ENCODE peak calls at places on chromosomes 11 and 22, in six cellular contexts. Z is GM12878, X is GM12891, B is HepG2, U is H1, Y is K562. L is an unnamed sample.

GRCh38 chr11:96267001-96267489 is 76.0 kb downstream of the MAML2 start:
- DNase-seq in Z (no peak), X (no peak), B (no peak), U (no peak), Y (no peak), L (no peak)

GRCh38 chr11:64285885-64286800 is 495 bp downstream of the GPR137 start:
- DNase-seq in Z (no peak), X (no peak), B (no peak), U (peak), Y (no peak), L (no peak)

GRCh38 chr22:29704528-29705285 is 15.1 kb upstream of the CABP7 start:
- DNase-seq in Z (no peak), X (no peak), B (peak), U (no peak), Y (no peak), L (no peak)

GRCh38 chr11:65069217-65069616 is 10.9 kb upstream of the NAALADL1 start:
- DNase-seq in Z (no peak), X (no peak), B (peak), U (no peak), Y (no peak), L (no peak)

GRCh38 chr11:99781074-99781473 is 760.3 kb downstream of the CNTN5 start:
- DNase-seq in Z (no peak), X (no peak), B (no peak), U (no peak), Y (no peak), L (no peak)

GRCh38 chr11:24965780-24966179 is 468.9 kb downstream of the LUZP2 start:
- DNase-seq in Z (no peak), X (no peak), B (no peak), U (no peak), Y (no peak), L (no peak)

GRCh38 chr11:43138621-43139140 is 173.1 kb upstream of the API5 start:
- DNase-seq in Z (no peak), X (no peak), B (no peak), U (no peak), Y (no peak), L (no peak)

GRCh38 chr11:12148466-12148865 is 38.1 kb downstream of the MICAL2 start:
- DNase-seq in Z (no peak), X (no peak), B (no peak), U (no peak), Y (no peak), L (no peak)

GRCh38 chr11:108617055-108617454 is 23.5 kb upstream of the EXPH5 start:
- DNase-seq in Z (no peak), X (no peak), B (no peak), U (no peak), Y (no peak), L (no peak)

GRCh38 chr11:44617671-44618461 is 52.4 kb downstream of the CD82 start:
- DNase-seq in Z (no peak), X (no peak), B (no peak), U (no peak), Y (no peak), L (no peak)

GRCh38 chr11:83037877-83038276 is 33.8 kb downstream of the RAB30 start:
- DNase-seq in Z (no peak), X (no peak), B (no peak), U (no peak), Y (no peak), L (no peak)

GRCh38 chr22:20488946-20489345 is 6.6 kb downstream of the KLHL22 start:
- DNase-seq in Z (no peak), X (no peak), B (no peak), U (peak), Y (no peak), L (no peak)

GRCh38 chr11:13140028-13140870 is 131.1 kb downstream of the RASSF10 start:
- DNase-seq in Z (peak), X (no peak), B (peak), U (no peak), Y (no peak), L (no peak)

GRCh38 chr11:111443640-111444039 is 64.6 kb upstream of the POU2AF1 start:
- DNase-seq in Z (no peak), X (no peak), B (no peak), U (no peak), Y (no peak), L (no peak)

GRCh38 chr11:15562230-15562629 is 447.5 kb downstream of the INSC start:
- DNase-seq in Z (no peak), X (no peak), B (no peak), U (no peak), Y (no peak), L (no peak)

GRCh38 chr11:46436113-46436512 is 44.5 kb upstream of the CHRM4 start:
- DNase-seq in Z (no peak), X (no peak), B (no peak), U (no peak), Y (no peak), L (no peak)

GRCh38 chr11:119863236-119863635 is 134.2 kb upstream of the NECTIN1 start:
- DNase-seq in Z (no peak), X (no peak), B (no peak), U (no peak), Y (no peak), L (no peak)

GRCh38 chr22:24894998-24895397 is 51.5 kb downstream of the LHFPL7 start:
- DNase-seq in Z (no peak), X (no peak), B (peak), U (no peak), Y (no peak), L (no peak)

GRCh38 chr11:45847908-45848316 is 637 bp downstream of the CRY2 start:
- DNase-seq in Z (no peak), X (no peak), B (peak), U (no peak), Y (peak), L (no peak)

GRCh38 chr11:75214411-75214821 is 26.2 kb upstream of the TPBGL start:
- DNase-seq in Z (peak), X (no peak), B (peak), U (peak), Y (peak), L (peak)

GRCh38 chr11:75212463-75212862 is 28.1 kb upstream of the TPBGL start:
- DNase-seq in Z (no peak), X (no peak), B (no peak), U (no peak), Y (no peak), L (no peak)

GRCh38 chr11:75219869-75220268 is 20.7 kb upstream of the TPBGL start:
- DNase-seq in Z (no peak), X (no peak), B (no peak), U (no peak), Y (no peak), L (no peak)

GRCh38 chr11:75214843-75215242 is 25.7 kb upstream of the TPBGL start:
- DNase-seq in Z (no peak), X (no peak), B (no peak), U (no peak), Y (no peak), L (no peak)
- TF ChIP-seq TAF1 in Z (no peak), X (no peak), B (no peak), U (no peak), Y (no peak), L (no peak)

DNA sequence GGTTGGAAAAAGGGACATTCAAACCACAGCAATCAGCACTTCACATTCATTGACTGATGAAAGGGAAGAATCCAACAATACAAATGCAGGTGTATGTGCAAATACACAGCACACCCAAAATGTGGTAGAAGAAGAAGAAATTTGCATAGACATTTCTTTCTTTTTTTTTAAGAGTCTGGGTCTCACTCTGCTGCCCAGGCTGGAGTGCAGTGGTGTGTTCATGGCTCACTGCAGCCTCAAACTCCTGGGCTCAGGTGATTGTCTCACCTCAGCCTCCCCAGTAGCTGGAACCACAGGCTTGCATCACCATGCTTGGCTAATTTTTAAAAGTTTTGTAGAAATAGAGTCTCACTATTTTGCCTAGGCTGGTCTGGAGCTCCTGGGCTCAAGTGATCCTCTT is 21.9 kb downstream of the CARS1 start:
- DNase-seq in Z (no peak), X (no peak), B (no peak), U (no peak), Y (no peak), L (no peak)
- TF ChIP-seq POLR2AphosphoS5 in Z (no peak), X (no peak), B (no peak), U (no peak), Y (no peak), L (no peak)

GRCh38 chr22:27525711-27526110 is 275.8 kb downstream of the MN1 start:
- DNase-seq in Z (no peak), X (no peak), B (no peak), U (no peak), Y (no peak), L (no peak)
- TF ChIP-seq POLR2A in Z (no peak), X (no peak), B (no peak), U (no peak), Y (no peak), L (no peak)

DNA sequence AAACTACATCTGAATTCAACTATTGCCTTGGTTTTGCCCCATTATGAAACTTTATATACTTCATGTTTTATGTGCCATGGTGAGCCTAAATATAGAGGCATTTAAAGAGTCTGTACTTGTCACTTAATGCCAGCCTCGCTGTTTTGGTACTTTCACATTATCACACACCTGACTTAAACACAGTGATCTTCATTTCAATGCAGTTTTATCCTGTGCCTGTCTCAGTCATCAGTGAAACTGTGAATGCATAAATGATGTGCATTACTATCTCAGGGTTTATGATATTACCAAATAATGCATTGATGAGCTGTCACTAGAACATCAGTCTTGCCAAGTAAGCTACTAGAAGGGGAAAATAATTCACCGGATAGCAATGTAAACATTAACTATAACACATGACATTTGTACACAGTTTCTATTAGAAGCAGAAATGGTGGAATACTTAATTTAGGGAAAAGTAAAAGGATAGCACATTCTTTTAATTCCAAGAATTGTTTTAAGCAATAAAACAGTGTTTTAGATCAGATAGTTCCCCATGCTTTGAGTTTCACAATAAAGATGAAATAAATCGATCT is 92.6 kb downstream of the MSANTD4 start:
- DNase-seq in Z (no peak), X (no peak), B (no peak), U (no peak), Y (no peak), L (no peak)
- TF ChIP-seq TAF1 in Z (no peak), X (no peak), B (no peak), U (no peak), Y (no peak), L (no peak)

GRCh38 chr11:67584205-67584880 is 731 bp downstream of the GSTP1 start:
- DNase-seq in Z (no peak), X (no peak), B (no peak), U (peak), Y (peak), L (no peak)
- TF ChIP-seq POLR2AphosphoS5 in Z (no peak), X (no peak), B (no peak), U (no peak), Y (no peak), L (no peak)

DNA sequence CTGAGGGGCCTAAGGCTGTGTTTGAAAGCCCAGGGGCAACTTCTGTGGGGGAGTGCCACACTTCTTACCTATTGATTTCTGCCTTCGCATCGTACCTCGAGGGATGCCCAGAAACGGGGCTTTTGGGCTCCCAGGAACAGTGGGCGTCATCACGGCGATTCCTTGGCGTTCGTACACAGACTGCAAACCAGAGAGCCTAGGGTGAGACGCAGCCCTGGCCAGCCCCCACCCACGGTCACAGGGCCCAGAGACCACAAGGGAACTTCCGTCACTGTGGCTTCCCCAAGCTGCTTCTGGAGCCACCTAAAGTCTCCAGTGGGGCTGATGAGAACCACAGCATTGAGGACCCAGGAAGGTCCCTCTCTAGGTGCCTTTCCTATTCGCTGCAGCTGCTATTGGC is 91.9 kb downstream of the CTTN start:
- DNase-seq in Z (no peak), X (no peak), B (no peak), U (no peak), Y (no peak), L (peak)
- TF ChIP-seq POLR2A in Z (no peak), X (no peak), B (no peak), U (no peak), Y (no peak), L (no peak)

DNA sequence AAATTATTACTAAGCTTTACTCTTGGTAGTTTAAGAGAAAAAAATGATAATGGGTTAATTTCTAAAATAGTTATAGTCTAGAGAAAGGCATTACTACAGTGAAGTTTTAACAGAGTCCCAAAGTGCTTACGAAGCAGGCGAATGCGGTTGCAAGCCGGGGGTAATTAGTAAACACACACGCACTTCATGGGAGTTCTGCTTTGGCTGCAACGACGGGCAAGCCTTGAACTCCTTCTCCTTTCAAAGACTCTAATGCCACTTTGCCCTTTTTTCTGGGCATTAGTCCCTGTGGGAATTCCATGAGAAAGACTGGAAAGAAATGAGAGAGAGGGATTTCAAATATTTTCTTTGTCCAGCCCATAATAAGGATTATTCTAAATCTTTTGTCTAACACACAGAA is 66.1 kb downstream of the TENM4 start:
- DNase-seq in Z (no peak), X (no peak), B (no peak), U (no peak), Y (no peak), L (no peak)
- TF ChIP-seq TAF1 in Z (no peak), X (no peak), B (no peak), U (no peak), Y (no peak), L (no peak)